ENCODE peak calls at places on chromosomes 7 and 10, in four cellular contexts. One of them, this sample, is unnamed.

GRCh38 chr7:87058739-87059524 is 522 bp downstream of the ELAPOR2 start:
- DNase-seq in mesenchymal stem cell: peak; percentile 24
- DNase-seq in H1: peak; percentile 10
- DNase-seq in neuronal stem cell: no peak
- DNase-seq in this sample: no peak

GRCh38 chr10:117217196-117217761 is 20.0 kb downstream of the KCNK18 start:
- DNase-seq in H1: no peak
- DNase-seq in mesenchymal stem cell: no peak
- DNase-seq in neuronal stem cell: no peak
- DNase-seq in this sample: no peak

GRCh38 chr10:32197423-32197822 is 141.2 kb upstream of the KIF5B start:
- DNase-seq in H1: no peak
- DNase-seq in mesenchymal stem cell: peak; percentile 37
- DNase-seq in neuronal stem cell: no peak
- DNase-seq in this sample: peak; percentile 11

GRCh38 chr10:114638874-114639625 is 19.0 kb downstream of the ABLIM1 start:
- DNase-seq in neuronal stem cell: no peak
- DNase-seq in mesenchymal stem cell: peak; percentile 50
- DNase-seq in H1: no peak
- DNase-seq in this sample: peak; percentile 95

GRCh38 chr10:10901906-10902305 is 115.8 kb upstream of the CELF2 start:
- DNase-seq in H1: no peak
- DNase-seq in neuronal stem cell: no peak
- DNase-seq in mesenchymal stem cell: no peak
- DNase-seq in this sample: no peak

GRCh38 chr7:122847871-122848473 is 38.3 kb downstream of the CADPS2 start:
- DNase-seq in H1: no peak
- DNase-seq in neuronal stem cell: no peak
- DNase-seq in mesenchymal stem cell: no peak
- DNase-seq in this sample: no peak

GRCh38 chr7:111006691-111007090 is 84.2 kb upstream of the LRRN3 start:
- DNase-seq in mesenchymal stem cell: no peak
- DNase-seq in neuronal stem cell: no peak
- DNase-seq in H1: no peak
- DNase-seq in this sample: peak; percentile 77

GRCh38 chr7:150329331-150330106 is 6.2 kb upstream of the ACTR3C start:
- DNase-seq in mesenchymal stem cell: no peak
- DNase-seq in neuronal stem cell: no peak
- DNase-seq in H1: peak; percentile 66
- DNase-seq in this sample: no peak

GRCh38 chr7:28018446-28018845 is 162.1 kb downstream of the JAZF1 start:
- DNase-seq in neuronal stem cell: no peak
- DNase-seq in H1: no peak
- DNase-seq in mesenchymal stem cell: no peak
- DNase-seq in this sample: peak; percentile 70

GRCh38 chr10:83544049-83544448 is 595.3 kb upstream of the GHITM start:
- DNase-seq in mesenchymal stem cell: peak; percentile 35
- DNase-seq in neuronal stem cell: no peak
- DNase-seq in H1: no peak
- DNase-seq in this sample: no peak

GRCh38 chr10:110600487-110601101 is 33.1 kb downstream of the SMC3 start:
- DNase-seq in H1: peak; percentile 27
- DNase-seq in neuronal stem cell: peak; percentile 37
- DNase-seq in mesenchymal stem cell: peak; percentile 76
- DNase-seq in this sample: peak; percentile 71

GRCh38 chr7:37216156-37216839 is 232.4 kb downstream of the ELMO1 start:
- DNase-seq in neuronal stem cell: no peak
- DNase-seq in mesenchymal stem cell: no peak
- DNase-seq in H1: no peak
- DNase-seq in this sample: no peak

GRCh38 chr7:73681031-73681430 is 2.2 kb downstream of the DNAJC30 start:
- DNase-seq in H1: no peak
- DNase-seq in mesenchymal stem cell: peak; percentile 14
- DNase-seq in neuronal stem cell: no peak
- DNase-seq in this sample: peak; percentile 60

GRCh38 chr7:118429141-118429540 is 204.6 kb downstream of the ANKRD7 start:
- DNase-seq in mesenchymal stem cell: peak; percentile 2
- DNase-seq in H1: no peak
- DNase-seq in neuronal stem cell: no peak
- DNase-seq in this sample: no peak

GRCh38 chr10:25263931-25264330 is 89.1 kb downstream of the GPR158 start:
- DNase-seq in mesenchymal stem cell: no peak
- DNase-seq in H1: no peak
- DNase-seq in neuronal stem cell: no peak
- DNase-seq in this sample: no peak

GRCh38 chr10:90960355-90960814 is 39.5 kb upstream of the ANKRD1 start:
- DNase-seq in mesenchymal stem cell: peak; percentile 90
- DNase-seq in neuronal stem cell: no peak
- DNase-seq in H1: no peak
- DNase-seq in this sample: peak; percentile 89

GRCh38 chr7:138608292-138608691 is 92.9 kb downstream of the SVOPL start:
- DNase-seq in mesenchymal stem cell: peak; percentile 11
- DNase-seq in neuronal stem cell: no peak
- DNase-seq in H1: no peak
- DNase-seq in this sample: peak; percentile 44

GRCh38 chr7:47498229-47499056 is 83.5 kb downstream of the TNS3 start:
- DNase-seq in mesenchymal stem cell: no peak
- DNase-seq in neuronal stem cell: no peak
- DNase-seq in H1: no peak
- DNase-seq in this sample: no peak

GRCh38 chr7:113026941-113027340 is 59.7 kb downstream of the GPR85 start:
- DNase-seq in mesenchymal stem cell: no peak
- DNase-seq in H1: no peak
- DNase-seq in neuronal stem cell: peak; percentile 11
- DNase-seq in this sample: peak; percentile 45

GRCh38 chr7:37853468-37853867 is 5.1 kb downstream of the NME8 start:
- DNase-seq in neuronal stem cell: no peak
- DNase-seq in mesenchymal stem cell: no peak
- DNase-seq in H1: no peak
- DNase-seq in this sample: no peak

GRCh38 chr10:24449769-24450310 is 240.9 kb downstream of the KIAA1217 start:
- DNase-seq in mesenchymal stem cell: no peak
- DNase-seq in neuronal stem cell: no peak
- DNase-seq in H1: no peak
- DNase-seq in this sample: no peak

GRCh38 chr10:74011762-74012161 is 13.8 kb downstream of the VCL start:
- DNase-seq in H1: no peak
- DNase-seq in neuronal stem cell: no peak
- DNase-seq in mesenchymal stem cell: peak; percentile 89
- DNase-seq in this sample: peak; percentile 89

GRCh38 chr7:108012499-108013430 is 9.8 kb upstream of the LAMB1 start:
- DNase-seq in H1: no peak
- DNase-seq in mesenchymal stem cell: no peak
- DNase-seq in neuronal stem cell: no peak
- DNase-seq in this sample: peak; percentile 79

GRCh38 chr7:134462337-134462925 is 3.5 kb upstream of the AKR1B1 start:
- DNase-seq in mesenchymal stem cell: peak; percentile 74
- DNase-seq in neuronal stem cell: no peak
- DNase-seq in H1: no peak
- DNase-seq in this sample: peak; percentile 87

GRCh38 chr7:76057813-76058145 is 9.9 kb downstream of the MDH2 start:
- DNase-seq in mesenchymal stem cell: no peak
- DNase-seq in neuronal stem cell: no peak
- DNase-seq in H1: no peak
- DNase-seq in this sample: no peak

GRCh38 chr7:105691029-105691691 is 109.9 kb upstream of the EFCAB10 start:
- DNase-seq in neuronal stem cell: no peak
- DNase-seq in H1: no peak
- DNase-seq in mesenchymal stem cell: peak; percentile 93
- DNase-seq in this sample: peak; percentile 65

GRCh38 chr7:79051915-79052314 is 401.6 kb downstream of the MAGI2 start:
- DNase-seq in H1: no peak
- DNase-seq in mesenchymal stem cell: peak; percentile 5
- DNase-seq in neuronal stem cell: no peak
- DNase-seq in this sample: peak; percentile 36

GRCh38 chr10:85927952-85928677 is 438.5 kb downstream of the GRID1 start:
- DNase-seq in mesenchymal stem cell: no peak
- DNase-seq in neuronal stem cell: no peak
- DNase-seq in H1: no peak
- DNase-seq in this sample: no peak

GRCh38 chr10:22712959-22713852 is 1.2 kb downstream of the PIP4K2A start:
- DNase-seq in H1: no peak
- DNase-seq in neuronal stem cell: peak; percentile 14
- DNase-seq in mesenchymal stem cell: peak; percentile 56
- DNase-seq in this sample: peak; percentile 33

GRCh38 chr7:39507866-39508551 is 58.2 kb upstream of the YAE1 start:
- DNase-seq in mesenchymal stem cell: no peak
- DNase-seq in H1: no peak
- DNase-seq in neuronal stem cell: no peak
- DNase-seq in this sample: no peak

GRCh38 chr7:116873619-116874018 is 11.2 kb downstream of the CAPZA2 start:
- DNase-seq in neuronal stem cell: no peak
- DNase-seq in mesenchymal stem cell: no peak
- DNase-seq in H1: no peak
- DNase-seq in this sample: no peak

GRCh38 chr7:17371656-17372524 is 73.4 kb downstream of the AHR start:
- DNase-seq in H1: no peak
- DNase-seq in mesenchymal stem cell: peak; percentile 98
- DNase-seq in neuronal stem cell: no peak
- DNase-seq in this sample: peak; percentile 99

GRCh38 chr10:29757551-29758297 is 123.0 kb upstream of the SVIL start:
- DNase-seq in H1: no peak
- DNase-seq in neuronal stem cell: no peak
- DNase-seq in mesenchymal stem cell: peak; percentile 55
- DNase-seq in this sample: peak; percentile 68

GRCh38 chr7:3722396-3722846 is 421.4 kb downstream of the SDK1 start:
- DNase-seq in mesenchymal stem cell: peak; percentile 51
- DNase-seq in neuronal stem cell: peak; percentile 45
- DNase-seq in H1: peak; percentile 78
- DNase-seq in this sample: peak; percentile 2

GRCh38 chr7:3725660-3726059 is 424.6 kb downstream of the SDK1 start:
- DNase-seq in H1: no peak
- DNase-seq in neuronal stem cell: no peak
- DNase-seq in mesenchymal stem cell: no peak
- DNase-seq in this sample: no peak

GRCh38 chr7:3721422-3721821 is 420.4 kb downstream of the SDK1 start:
- DNase-seq in mesenchymal stem cell: no peak
- DNase-seq in neuronal stem cell: no peak
- DNase-seq in H1: no peak
- DNase-seq in this sample: no peak

GRCh38 chr7:3730271-3730670 is 429.2 kb downstream of the SDK1 start:
- DNase-seq in H1: no peak
- DNase-seq in neuronal stem cell: no peak
- DNase-seq in mesenchymal stem cell: no peak
- DNase-seq in this sample: peak; percentile 41

GRCh38 chr7:3725145-3725544 is 424.1 kb downstream of the SDK1 start:
- DNase-seq in neuronal stem cell: no peak
- DNase-seq in mesenchymal stem cell: no peak
- DNase-seq in H1: no peak
- DNase-seq in this sample: no peak
- H3K9ac ChIP-seq in neuronal stem cell: no peak overlapping the region
- H3K9ac ChIP-seq in mesenchymal stem cell: no peak overlapping the region
- H3K9ac ChIP-seq in H1: no peak overlapping the region
- H3K9ac ChIP-seq in this sample: no peak overlapping the region

GRCh38 chr10:48309711-48310226 is 3.3 kb downstream of the MAPK8 start:
- DNase-seq in neuronal stem cell: no peak
- DNase-seq in H1: no peak
- DNase-seq in mesenchymal stem cell: peak; percentile 57
- DNase-seq in this sample: peak; percentile 64

GRCh38 chr10:48306870-48307531 is 524 bp downstream of the MAPK8 start:
- DNase-seq in mesenchymal stem cell: peak; percentile 66
- DNase-seq in H1: no peak
- DNase-seq in neuronal stem cell: peak; percentile 45
- DNase-seq in this sample: peak; percentile 35

GRCh38 chr10:48305905-48306264 is 592 bp upstream of the MAPK8 start:
- DNase-seq in neuronal stem cell: no peak
- DNase-seq in mesenchymal stem cell: no peak
- DNase-seq in H1: no peak
- DNase-seq in this sample: no peak

GRCh38 chr10:48307584-48307983 is 1.1 kb downstream of the MAPK8 start:
- DNase-seq in neuronal stem cell: no peak
- DNase-seq in H1: no peak
- DNase-seq in mesenchymal stem cell: peak; percentile 16
- DNase-seq in this sample: no peak

DNA sequence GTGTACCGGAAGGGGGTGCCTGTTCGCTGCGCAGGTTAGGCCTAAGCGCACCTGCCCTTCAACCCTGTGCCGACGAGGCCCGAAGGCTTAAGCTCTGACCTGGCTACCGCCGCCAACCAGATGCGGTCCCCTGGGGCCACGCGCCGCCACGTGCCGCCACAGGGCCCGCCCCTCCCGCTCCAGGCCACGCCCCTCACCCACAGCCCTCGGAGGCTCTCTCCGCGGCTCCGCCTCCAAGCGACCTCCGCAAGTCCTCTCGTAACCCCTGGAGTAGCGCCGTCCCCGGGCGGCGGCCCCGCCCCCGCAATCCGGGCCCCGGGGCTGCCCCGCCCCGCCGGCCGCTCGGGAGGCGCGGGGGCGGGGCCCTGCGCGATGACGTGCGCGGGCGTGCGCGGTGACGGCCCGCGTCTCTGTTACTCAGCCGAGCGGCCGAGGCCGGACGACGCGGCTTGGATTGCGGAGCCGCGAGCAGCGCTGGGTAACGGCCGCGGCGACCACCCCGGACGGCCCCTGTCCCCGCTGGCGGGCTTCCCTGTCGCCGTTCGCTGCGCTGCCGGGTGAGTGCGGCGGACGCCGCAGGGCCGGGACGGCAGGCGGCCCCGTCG is at the start of gene MAPK8:
- DNase-seq in mesenchymal stem cell: peak; percentile 84
- DNase-seq in neuronal stem cell: peak; percentile 88
- DNase-seq in H1: peak; percentile 94
- DNase-seq in this sample: peak; percentile 81
- H4K8ac ChIP-seq in mesenchymal stem cell: peak within 1 kb of the TSS; percentile 91
- H4K8ac ChIP-seq in neuronal stem cell: no peak within 1 kb of the TSS
- H4K8ac ChIP-seq in H1: peak within 1 kb of the TSS; percentile 91
- H4K8ac ChIP-seq in this sample: peak within 1 kb of the TSS; percentile 57

DNA sequence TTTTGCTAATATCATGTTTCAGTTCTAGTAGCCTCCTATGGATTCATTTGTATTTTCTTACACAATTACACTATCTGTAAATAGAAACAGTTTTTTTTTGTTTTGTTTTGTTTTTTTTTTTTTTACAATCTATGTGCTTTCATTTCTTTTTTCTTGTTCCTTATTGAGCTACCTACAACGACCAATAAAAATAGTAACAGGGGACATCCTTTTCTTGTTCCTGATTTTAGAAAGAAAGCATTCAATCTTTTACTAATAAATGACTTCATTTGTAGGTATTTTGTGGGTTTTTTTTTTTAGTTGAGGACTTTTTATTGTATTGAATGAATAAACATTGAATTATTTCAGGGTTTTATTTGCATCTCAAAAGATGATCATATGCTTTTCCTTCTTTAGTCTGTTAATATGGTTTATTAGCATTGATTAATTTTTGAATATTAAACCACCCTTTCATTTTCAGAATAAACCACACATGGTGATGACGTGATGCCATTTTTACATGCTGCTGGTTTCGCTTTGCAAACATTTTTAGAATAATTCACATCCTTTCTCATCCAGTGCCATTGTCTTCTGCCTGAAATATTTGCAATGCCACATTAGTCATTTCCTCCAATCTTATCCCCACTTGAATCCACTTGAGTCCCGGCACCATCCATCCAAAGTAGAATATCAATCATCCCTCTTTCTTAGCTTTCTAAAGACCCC is 18.1 kb upstream of the AKR1E2 start:
- DNase-seq in neuronal stem cell: no peak
- DNase-seq in H1: no peak
- DNase-seq in mesenchymal stem cell: peak; percentile 76
- DNase-seq in this sample: peak; percentile 86
- H3K9ac ChIP-seq in neuronal stem cell: no peak overlapping the region
- H3K9ac ChIP-seq in H1: no peak overlapping the region
- H3K9ac ChIP-seq in mesenchymal stem cell: peak overlapping the region; percentile 57
- H3K9ac ChIP-seq in this sample: no peak overlapping the region

GRCh38 chr10:102435098-102435497 is 2.7 kb upstream of the CUEDC2 start:
- DNase-seq in mesenchymal stem cell: no peak
- DNase-seq in neuronal stem cell: no peak
- DNase-seq in H1: no peak
- DNase-seq in this sample: no peak
- H4K8ac ChIP-seq in mesenchymal stem cell: peak overlapping the region; percentile 99
- H4K8ac ChIP-seq in neuronal stem cell: no peak overlapping the region
- H4K8ac ChIP-seq in H1: no peak overlapping the region
- H4K8ac ChIP-seq in this sample: peak overlapping the region; percentile 94

This sample was measured in IMR-90.